ENCODE peak calls at places on chromosomes 5 and 9, in seven cellular contexts. G, W, D, R, F, V and H are unnamed samples.

GRCh38 chr5:76325876-76326491 is 77.1 kb upstream of the IQGAP2 start:
- DNase-seq in G (no peak), W (no peak), D (no peak), R (no peak), F (peak; percentile 66), V (no peak), H (no peak)

GRCh38 chr5:179595916-179596315 is 27.6 kb downstream of the HNRNPH1 start:
- DNase-seq in G (no peak), W (peak; percentile 72), D (no peak), R (no peak), F (no peak), V (no peak), H (no peak)

GRCh38 chr9:100426532-100427365 is at the start of gene MSANTD3:
- DNase-seq in G (peak; percentile 77), W (peak; percentile 79), D (peak; percentile 88), R (peak; percentile 21), F (peak; percentile 66), V (no peak), H (peak; percentile 70)

GRCh38 chr5:172585114-172585513 is 55.9 kb upstream of the NEURL1B start:
- DNase-seq in G (no peak), W (no peak), D (no peak), R (no peak), F (no peak), V (no peak), H (no peak)

GRCh38 chr9:124507880-124508432 is 757 bp upstream of the NR5A1 start:
- DNase-seq in G (no peak), W (no peak), D (no peak), R (no peak), F (no peak), V (no peak), H (no peak)

GRCh38 chr9:80352967-80353366 is 781.2 kb downstream of the TLE4 start:
- DNase-seq in G (no peak), W (no peak), D (no peak), R (no peak), F (no peak), V (no peak), H (no peak)

GRCh38 chr5:110851357-110851756 is 112.5 kb downstream of the SLC25A46 start:
- DNase-seq in G (no peak), W (peak; percentile 34), D (no peak), R (peak; percentile 29), F (no peak), V (no peak), H (no peak)

GRCh38 chr5:57950616-57951228 is 468.1 kb upstream of the ACTBL2 start:
- DNase-seq in G (no peak), W (peak; percentile 4), D (no peak), R (no peak), F (no peak), V (no peak), H (no peak)

GRCh38 chr9:32394381-32395049 is 10.1 kb downstream of the ACO1 start:
- DNase-seq in G (no peak), W (peak; percentile 12), D (no peak), R (no peak), F (no peak), V (no peak), H (no peak)

DNA sequence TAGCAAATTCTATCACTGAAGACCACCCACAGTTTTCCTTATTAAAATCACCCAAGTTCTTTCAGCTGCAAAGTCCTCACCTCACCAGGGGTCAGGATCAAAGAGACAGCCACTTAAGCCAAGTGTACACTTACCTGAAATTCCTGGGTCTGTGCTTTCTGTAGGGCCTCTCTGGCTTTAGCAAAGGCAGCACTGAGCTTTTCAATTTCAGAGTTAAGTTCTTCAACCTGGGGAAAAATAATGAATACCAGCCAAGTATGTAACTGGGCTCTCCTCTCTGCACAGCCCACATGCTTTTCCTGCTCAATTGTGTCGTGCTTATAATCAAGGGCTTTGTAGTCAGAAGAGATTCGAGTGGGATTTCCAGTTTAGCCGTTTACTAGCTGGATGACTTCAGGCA is 55.1 kb downstream of the CDK5RAP2 start:
- DNase-seq in G (no peak), W (no peak), D (no peak), R (no peak), F (no peak), V (no peak), H (no peak)
- H3K4me3 ChIP-seq in G (no peak overlapping the region), W (no peak overlapping the region), D (no peak overlapping the region), R (no peak overlapping the region), F (no peak overlapping the region), V (no peak overlapping the region), H (no peak overlapping the region)

GRCh38 chr9:37266630-37267029 is 146.3 kb downstream of the ZCCHC7 start:
- DNase-seq in G (no peak), W (no peak), D (no peak), R (no peak), F (no peak), V (no peak), H (no peak)

GRCh38 chr9:37264539-37264938 is 144.2 kb downstream of the ZCCHC7 start:
- DNase-seq in G (no peak), W (no peak), D (no peak), R (no peak), F (no peak), V (no peak), H (no peak)

GRCh38 chr9:37259906-37260305 is 139.5 kb downstream of the ZCCHC7 start:
- DNase-seq in G (no peak), W (no peak), D (no peak), R (no peak), F (no peak), V (no peak), H (no peak)

DNA sequence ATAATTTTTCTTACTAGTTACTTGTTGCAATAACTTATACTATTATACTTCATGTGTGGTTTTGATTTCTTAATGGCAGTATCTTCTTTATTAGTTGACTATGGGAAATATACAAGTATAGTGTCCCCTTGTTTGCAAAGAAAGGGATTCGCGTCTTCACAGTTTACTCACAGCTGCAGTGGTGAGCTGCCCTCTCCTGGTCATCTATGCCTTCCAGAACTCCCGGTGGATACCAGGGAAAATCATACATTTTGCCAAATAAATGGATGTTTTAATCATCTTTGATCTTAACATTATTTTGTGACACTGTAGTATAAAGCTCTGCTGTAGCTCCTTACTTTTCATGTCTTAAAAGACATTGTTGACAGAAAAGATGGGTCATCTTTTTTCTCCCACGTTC is 142.0 kb downstream of the ZCCHC7 start:
- DNase-seq in G (no peak), W (peak; percentile 30), D (no peak), R (peak; percentile 63), F (no peak), V (no peak), H (peak; percentile 34)
- TF ChIP-seq CTCF in G (no peak), W (peak; percentile 75), D (no peak), R (peak; percentile 69), F (no peak), V (peak; percentile 86), H (peak; percentile 56)

GRCh38 chr9:137079401-137079787 is 2.1 kb downstream of the UAP1L1 start:
- DNase-seq in G (no peak), W (no peak), D (no peak), R (no peak), F (no peak), V (no peak), H (no peak)

GRCh38 chr9:137077758-137078693 is 709 bp downstream of the UAP1L1 start:
- DNase-seq in G (peak; percentile 69), W (no peak), D (no peak), R (no peak), F (peak; percentile 66), V (no peak), H (no peak)

GRCh38 chr9:137077010-137077747 is at the start of gene UAP1L1:
- DNase-seq in G (peak; percentile 91), W (peak; percentile 57), D (peak; percentile 81), R (peak; percentile 49), F (peak; percentile 79), V (no peak), H (peak; percentile 89)

GRCh38 chr9:137080260-137081122 is 3.2 kb downstream of the UAP1L1 start:
- DNase-seq in G (no peak), W (no peak), D (no peak), R (no peak), F (no peak), V (no peak), H (no peak)

DNA sequence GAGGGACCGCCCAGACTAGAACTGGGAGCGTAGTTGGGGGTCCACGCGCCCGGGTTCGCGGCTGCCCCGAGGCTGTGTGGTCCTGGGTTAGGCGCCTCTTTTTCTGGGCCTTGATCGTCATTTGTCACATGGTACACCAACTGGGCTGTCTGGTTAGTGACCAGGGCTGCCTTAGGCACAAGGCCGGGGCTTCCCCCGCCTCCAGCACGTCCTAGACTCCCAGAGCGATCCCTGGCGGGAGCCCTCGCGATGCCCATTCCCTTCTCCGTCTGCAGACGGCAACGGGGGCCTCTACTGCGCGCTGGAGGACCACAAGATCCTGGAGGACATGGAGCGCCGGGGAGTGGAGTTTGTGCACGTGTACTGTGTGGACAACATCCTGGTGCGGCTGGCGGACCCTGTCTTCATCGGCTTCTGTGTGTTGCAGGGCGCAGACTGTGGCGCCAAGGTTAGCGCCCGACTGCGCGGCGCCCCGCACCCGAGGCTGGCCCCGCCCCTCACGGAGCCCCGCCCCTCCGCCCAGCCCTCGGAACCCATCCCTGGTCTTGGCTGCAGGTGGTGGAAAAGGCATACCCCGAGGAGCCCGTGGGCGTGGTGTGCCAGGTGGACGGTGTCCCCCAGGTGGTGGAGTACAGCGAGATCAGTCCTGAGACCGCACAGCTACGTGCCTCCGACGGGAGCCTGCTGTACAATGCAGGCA is 1.5 kb downstream of the UAP1L1 start:
- DNase-seq in G (peak; percentile 62), W (no peak), D (no peak), R (no peak), F (peak; percentile 58), V (no peak), H (no peak)
- H3K4me3 ChIP-seq in G (peak overlapping the region; percentile 60), W (peak overlapping the region; percentile 79), D (no peak overlapping the region), R (peak overlapping the region; percentile 80), F (no peak overlapping the region), V (peak overlapping the region; percentile 54), H (no peak overlapping the region)

GRCh38 chr5:73499187-73499586 is 945 bp downstream of the BTF3 start:
- DNase-seq in G (no peak), W (no peak), D (no peak), R (no peak), F (no peak), V (no peak), H (no peak)

GRCh38 chr5:73498057-73498992 is at the start of gene BTF3:
- DNase-seq in G (peak; percentile 97), W (peak; percentile 98), D (peak; percentile 94), R (peak; percentile 96), F (peak; percentile 96), V (peak; percentile 85), H (peak; percentile 97)

GRCh38 chr5:73495772-73496346 is 2.4 kb upstream of the BTF3 start:
- DNase-seq in G (no peak), W (peak; percentile 29), D (no peak), R (no peak), F (peak; percentile 44), V (no peak), H (no peak)

GRCh38 chr5:73497537-73498056 is 645 bp upstream of the BTF3 start:
- DNase-seq in G (no peak), W (no peak), D (no peak), R (no peak), F (no peak), V (no peak), H (no peak)

DNA sequence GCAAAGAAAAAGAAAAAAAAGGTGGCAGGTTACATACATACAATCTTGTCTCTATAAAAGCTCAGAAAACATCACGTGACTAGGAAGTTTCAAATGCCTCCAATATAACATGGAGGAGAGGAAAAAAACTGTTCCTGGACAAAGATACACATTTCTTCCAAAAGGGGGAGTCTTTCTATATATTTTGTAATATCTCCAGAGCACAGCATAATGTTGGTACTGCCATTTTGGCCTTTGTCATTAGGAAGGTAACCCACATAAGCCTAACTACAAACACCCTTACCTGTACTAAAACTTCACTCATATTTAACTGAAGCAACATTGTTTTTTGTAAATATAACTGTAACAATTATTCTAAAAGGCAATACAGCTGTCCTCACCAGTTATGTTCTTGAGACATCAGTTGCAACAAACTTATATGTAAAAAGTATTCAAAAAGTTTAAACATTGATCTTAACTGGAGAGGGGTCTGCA is 1.2 kb upstream of the BTF3 start:
- DNase-seq in G (no peak), W (peak; percentile 63), D (no peak), R (peak; percentile 76), F (no peak), V (peak; percentile 88), H (no peak)
- TF ChIP-seq CTCF in G (no peak), W (peak; percentile 46), D (no peak), R (peak; percentile 35), F (no peak), V (peak; percentile 69), H (no peak)